ENCODE peak calls at places on chromosomes 16 and 17, in seven cellular contexts. One of them, this sample, is unnamed.
A peak's percentile ranks its signal among the peaks of the same experiment; 100 is the strongest.

GRCh38 chr16:88373927-88374492 is 8.7 kb upstream of the ZNF469 start:
- DNase-seq in small intestine: no peak
- DNase-seq in stimulated activated CD8-positive, alpha-beta memory T cell treated with anti-CD3 and anti-CD28 coated beads, Interleukin-15, amount 100 ng/mL, for 4 hours: no peak
- DNase-seq in ACHN: no peak
- DNase-seq in fibroblast of mammary gland: no peak
- DNase-seq in activated T-cell treated with anti-CD3 and anti-CD28 coated beads for 24 hours: no peak
- DNase-seq in epithelial cell of prostate: no peak
- DNase-seq in this sample: no peak

GRCh38 chr16:87441886-87442580 is 49.9 kb downstream of the MAP1LC3B start:
- DNase-seq in small intestine: no peak
- DNase-seq in stimulated activated CD8-positive, alpha-beta memory T cell treated with anti-CD3 and anti-CD28 coated beads, Interleukin-15, amount 100 ng/mL, for 4 hours: no peak
- DNase-seq in ACHN: no peak
- DNase-seq in fibroblast of mammary gland: peak; percentile 46
- DNase-seq in activated T-cell treated with anti-CD3 and anti-CD28 coated beads for 24 hours: no peak
- DNase-seq in epithelial cell of prostate: no peak
- DNase-seq in this sample: no peak

GRCh38 chr16:85615852-85616607 is 2.9 kb downstream of the GSE1 start:
- DNase-seq in small intestine: peak; percentile 66
- DNase-seq in stimulated activated CD8-positive, alpha-beta memory T cell treated with anti-CD3 and anti-CD28 coated beads, Interleukin-15, amount 100 ng/mL, for 4 hours: peak; percentile 55
- DNase-seq in ACHN: peak; percentile 80
- DNase-seq in fibroblast of mammary gland: peak; percentile 71
- DNase-seq in activated T-cell treated with anti-CD3 and anti-CD28 coated beads for 24 hours: peak; percentile 66
- DNase-seq in epithelial cell of prostate: no peak
- DNase-seq in this sample: peak; percentile 39

GRCh38 chr16:85924675-85925074 is 25.7 kb downstream of the IRF8 start:
- DNase-seq in small intestine: no peak
- DNase-seq in stimulated activated CD8-positive, alpha-beta memory T cell treated with anti-CD3 and anti-CD28 coated beads, Interleukin-15, amount 100 ng/mL, for 4 hours: no peak
- DNase-seq in ACHN: no peak
- DNase-seq in fibroblast of mammary gland: peak; percentile 31
- DNase-seq in activated T-cell treated with anti-CD3 and anti-CD28 coated beads for 24 hours: peak; percentile 53
- DNase-seq in epithelial cell of prostate: peak; percentile 18
- DNase-seq in this sample: no peak

GRCh38 chr16:85663891-85664321 is 24.8 kb downstream of the GINS2 start:
- DNase-seq in small intestine: peak; percentile 70
- DNase-seq in stimulated activated CD8-positive, alpha-beta memory T cell treated with anti-CD3 and anti-CD28 coated beads, Interleukin-15, amount 100 ng/mL, for 4 hours: no peak
- DNase-seq in ACHN: no peak
- DNase-seq in fibroblast of mammary gland: peak; percentile 28
- DNase-seq in activated T-cell treated with anti-CD3 and anti-CD28 coated beads for 24 hours: no peak
- DNase-seq in epithelial cell of prostate: no peak
- DNase-seq in this sample: no peak

GRCh38 chr16:50037791-50038190 is 12.8 kb downstream of the CNEP1R1 start:
- DNase-seq in small intestine: peak; percentile 33
- DNase-seq in stimulated activated CD8-positive, alpha-beta memory T cell treated with anti-CD3 and anti-CD28 coated beads, Interleukin-15, amount 100 ng/mL, for 4 hours: no peak
- DNase-seq in ACHN: no peak
- DNase-seq in fibroblast of mammary gland: peak; percentile 19
- DNase-seq in activated T-cell treated with anti-CD3 and anti-CD28 coated beads for 24 hours: no peak
- DNase-seq in epithelial cell of prostate: no peak
- DNase-seq in this sample: no peak

GRCh38 chr17:13931752-13932477 is 137.4 kb upstream of the COX10 start:
- DNase-seq in small intestine: no peak
- DNase-seq in stimulated activated CD8-positive, alpha-beta memory T cell treated with anti-CD3 and anti-CD28 coated beads, Interleukin-15, amount 100 ng/mL, for 4 hours: no peak
- DNase-seq in ACHN: no peak
- DNase-seq in fibroblast of mammary gland: peak; percentile 89
- DNase-seq in activated T-cell treated with anti-CD3 and anti-CD28 coated beads for 24 hours: no peak
- DNase-seq in epithelial cell of prostate: peak; percentile 49
- DNase-seq in this sample: peak; percentile 16

GRCh38 chr17:44307387-44308186 is 814 bp upstream of the RUNDC3A start:
- DNase-seq in small intestine: peak; percentile 21
- DNase-seq in stimulated activated CD8-positive, alpha-beta memory T cell treated with anti-CD3 and anti-CD28 coated beads, Interleukin-15, amount 100 ng/mL, for 4 hours: no peak
- DNase-seq in ACHN: peak; percentile 82
- DNase-seq in fibroblast of mammary gland: no peak
- DNase-seq in activated T-cell treated with anti-CD3 and anti-CD28 coated beads for 24 hours: no peak
- DNase-seq in epithelial cell of prostate: no peak
- DNase-seq in this sample: no peak

GRCh38 chr17:47230864-47231263 is 21.7 kb downstream of the MYL4 start:
- DNase-seq in small intestine: no peak
- DNase-seq in stimulated activated CD8-positive, alpha-beta memory T cell treated with anti-CD3 and anti-CD28 coated beads, Interleukin-15, amount 100 ng/mL, for 4 hours: no peak
- DNase-seq in ACHN: peak; percentile 27
- DNase-seq in fibroblast of mammary gland: no peak
- DNase-seq in activated T-cell treated with anti-CD3 and anti-CD28 coated beads for 24 hours: no peak
- DNase-seq in epithelial cell of prostate: no peak
- DNase-seq in this sample: no peak

GRCh38 chr16:27972500-27972899 is 91.0 kb downstream of the GSG1L start:
- DNase-seq in small intestine: peak; percentile 57
- DNase-seq in stimulated activated CD8-positive, alpha-beta memory T cell treated with anti-CD3 and anti-CD28 coated beads, Interleukin-15, amount 100 ng/mL, for 4 hours: no peak
- DNase-seq in ACHN: peak; percentile 68
- DNase-seq in fibroblast of mammary gland: peak; percentile 25
- DNase-seq in activated T-cell treated with anti-CD3 and anti-CD28 coated beads for 24 hours: peak; percentile 23
- DNase-seq in epithelial cell of prostate: peak; percentile 3
- DNase-seq in this sample: no peak

GRCh38 chr17:1588781-1589585 is 26.4 kb upstream of the PITPNA start:
- DNase-seq in small intestine: no peak
- DNase-seq in stimulated activated CD8-positive, alpha-beta memory T cell treated with anti-CD3 and anti-CD28 coated beads, Interleukin-15, amount 100 ng/mL, for 4 hours: no peak
- DNase-seq in ACHN: no peak
- DNase-seq in fibroblast of mammary gland: peak; percentile 62
- DNase-seq in activated T-cell treated with anti-CD3 and anti-CD28 coated beads for 24 hours: no peak
- DNase-seq in epithelial cell of prostate: no peak
- DNase-seq in this sample: no peak

GRCh38 chr16:83475108-83475507 is 332.7 kb upstream of the HSBP1 start:
- DNase-seq in small intestine: no peak
- DNase-seq in stimulated activated CD8-positive, alpha-beta memory T cell treated with anti-CD3 and anti-CD28 coated beads, Interleukin-15, amount 100 ng/mL, for 4 hours: no peak
- DNase-seq in ACHN: peak; percentile 5
- DNase-seq in fibroblast of mammary gland: no peak
- DNase-seq in activated T-cell treated with anti-CD3 and anti-CD28 coated beads for 24 hours: no peak
- DNase-seq in epithelial cell of prostate: no peak
- DNase-seq in this sample: no peak